ENCODE peak calls at places on chromosome 19, in seven cellular contexts. Q is fibroblast of villous mesenchyme; K is NCI-H69; U is osteoblast; I is epithelial cell of proximal tubule; P is stimulated activated CD8-positive, alpha-beta memory T cell treated with anti-CD3 and anti-CD28 coated beads, Interleukin-15, amount 100 ng/mL, for 24 hours; N is activated T-cell treated with anti-CD3 and anti-CD28 coated beads for 1 hour. Y is an unnamed sample.

GRCh38 chr19:38255759-38256052 is 468 bp downstream of the PPP1R14A start:
- DNase-seq in Q (no peak), K (no peak), U (peak), I (no peak), P (no peak), N (no peak), Y (no peak)

GRCh38 chr19:34253711-34254551 is 423 bp upstream of the GARRE1 start:
- DNase-seq in Q (no peak), K (peak), U (no peak), I (no peak), P (peak), N (peak), Y (no peak)

GRCh38 chr19:57465680-57466381 is 8.9 kb upstream of the VN1R1 start:
- DNase-seq in Q (peak), K (peak), U (no peak), I (no peak), P (no peak), N (no peak), Y (peak)

GRCh38 chr19:2424686-2425621 is 2.4 kb downstream of the TIMM13 start:
- DNase-seq in Q (peak), K (peak), U (peak), I (no peak), P (no peak), N (no peak), Y (no peak)

GRCh38 chr19:1856698-1857603 is 6.4 kb downstream of the KLF16 start:
- DNase-seq in Q (peak), K (peak), U (peak), I (no peak), P (no peak), N (no peak), Y (no peak)

GRCh38 chr19:1172353-1173159 is 1.5 kb downstream of the SBNO2 start:
- DNase-seq in Q (peak), K (peak), U (peak), I (no peak), P (no peak), N (no peak), Y (no peak)

GRCh38 chr19:1598777-1599459 is 6.3 kb upstream of the MBD3 start:
- DNase-seq in Q (no peak), K (no peak), U (no peak), I (no peak), P (no peak), N (no peak), Y (no peak)

GRCh38 chr19:58356971-58357797 is 3.9 kb upstream of the A1BG start:
- DNase-seq in Q (peak), K (no peak), U (peak), I (no peak), P (no peak), N (no peak), Y (no peak)

GRCh38 chr19:12035220-12036172 is at the start of gene ZNF433:
- DNase-seq in Q (peak), K (peak), U (peak), I (peak), P (peak), N (peak), Y (no peak)

GRCh38 chr19:58361900-58362271 is 665 bp downstream of the ZNF497 start:
- DNase-seq in Q (no peak), K (peak), U (peak), I (no peak), P (no peak), N (no peak), Y (peak)

GRCh38 chr19:48332351-48332661 is 7.0 kb downstream of the EMP3 start:
- DNase-seq in Q (no peak), K (no peak), U (no peak), I (no peak), P (no peak), N (no peak), Y (no peak)

Y was measured in HCT116.